ENCODE peak calls at places on chromosomes 13 and 19, in eight cellular contexts. One of them, this sample, is unnamed. For H3K4me1, the result is how much of the 10 kb centered on the place peaks cover.

GRCh38 chr19:7792286-7792685 is 29.2 kb downstream of the CLEC4M start:
- DNase-seq in A673: no peak
- DNase-seq in upper lobe of right lung: no peak
- DNase-seq in ascending aorta: no peak
- DNase-seq in IMR-90: peak
- DNase-seq in GM23248: no peak
- DNase-seq in endothelial cell of umbilical vein: peak
- DNase-seq in Caco-2: peak
- DNase-seq in this sample: no peak

GRCh38 chr13:102667911-102668310 is 26.9 kb downstream of the METTL21C start:
- DNase-seq in A673: no peak
- DNase-seq in Caco-2: peak
- DNase-seq in upper lobe of right lung: no peak
- DNase-seq in endothelial cell of umbilical vein: no peak
- DNase-seq in IMR-90: no peak
- DNase-seq in ascending aorta: no peak
- DNase-seq in GM23248: no peak
- DNase-seq in this sample: no peak

GRCh38 chr13:48560657-48561337 is 27.9 kb upstream of the RCBTB2 start:
- DNase-seq in Caco-2: no peak
- DNase-seq in upper lobe of right lung: no peak
- DNase-seq in ascending aorta: no peak
- DNase-seq in GM23248: no peak
- DNase-seq in IMR-90: no peak
- DNase-seq in A673: no peak
- DNase-seq in endothelial cell of umbilical vein: no peak
- DNase-seq in this sample: no peak

GRCh38 chr13:100175803-100176182 is 86.9 kb downstream of the PCCA start:
- DNase-seq in GM23248: no peak
- DNase-seq in upper lobe of right lung: no peak
- DNase-seq in IMR-90: no peak
- DNase-seq in ascending aorta: no peak
- DNase-seq in A673: no peak
- DNase-seq in Caco-2: no peak
- DNase-seq in endothelial cell of umbilical vein: no peak
- DNase-seq in this sample: no peak

GRCh38 chr13:77319536-77319935 is 7.4 kb downstream of the MYCBP2 start:
- DNase-seq in upper lobe of right lung: no peak
- DNase-seq in Caco-2: no peak
- DNase-seq in IMR-90: no peak
- DNase-seq in A673: no peak
- DNase-seq in endothelial cell of umbilical vein: no peak
- DNase-seq in GM23248: no peak
- DNase-seq in ascending aorta: no peak
- DNase-seq in this sample: no peak

GRCh38 chr13:51419015-51419636 is 33.7 kb downstream of the INTS6 start:
- DNase-seq in ascending aorta: no peak
- DNase-seq in endothelial cell of umbilical vein: no peak
- DNase-seq in IMR-90: no peak
- DNase-seq in GM23248: no peak
- DNase-seq in upper lobe of right lung: no peak
- DNase-seq in A673: no peak
- DNase-seq in Caco-2: no peak
- DNase-seq in this sample: no peak

GRCh38 chr13:39385154-39385553 is 217.8 kb downstream of the LHFPL6 start:
- DNase-seq in IMR-90: no peak
- DNase-seq in Caco-2: no peak
- DNase-seq in GM23248: peak
- DNase-seq in upper lobe of right lung: no peak
- DNase-seq in endothelial cell of umbilical vein: no peak
- DNase-seq in ascending aorta: no peak
- DNase-seq in A673: no peak
- DNase-seq in this sample: no peak

GRCh38 chr13:36766295-36766694 is 52.7 kb upstream of the RFXAP start:
- DNase-seq in GM23248: peak
- DNase-seq in ascending aorta: no peak
- DNase-seq in A673: no peak
- DNase-seq in endothelial cell of umbilical vein: no peak
- DNase-seq in Caco-2: no peak
- DNase-seq in IMR-90: peak
- DNase-seq in upper lobe of right lung: no peak
- DNase-seq in this sample: no peak

GRCh38 chr19:10784257-10784656 is 51.8 kb downstream of the TMED1 start:
- DNase-seq in A673: no peak
- DNase-seq in upper lobe of right lung: no peak
- DNase-seq in Caco-2: no peak
- DNase-seq in IMR-90: no peak
- DNase-seq in ascending aorta: peak
- DNase-seq in endothelial cell of umbilical vein: no peak
- DNase-seq in GM23248: no peak
- DNase-seq in this sample: no peak

GRCh38 chr13:44648392-44649117 is 72.4 kb upstream of the TSC22D1 start:
- DNase-seq in endothelial cell of umbilical vein: peak
- DNase-seq in upper lobe of right lung: no peak
- DNase-seq in GM23248: peak
- DNase-seq in A673: peak
- DNase-seq in Caco-2: no peak
- DNase-seq in IMR-90: no peak
- DNase-seq in ascending aorta: no peak
- DNase-seq in this sample: no peak
- H3K4me3 ChIP-seq in endothelial cell of umbilical vein: no peak
- H3K4me3 ChIP-seq in upper lobe of right lung: no peak
- H3K4me3 ChIP-seq in GM23248: no peak
- H3K4me3 ChIP-seq in A673: no peak
- H3K4me3 ChIP-seq in Caco-2: no peak
- H3K4me3 ChIP-seq in IMR-90: no peak
- H3K4me3 ChIP-seq in ascending aorta: no peak
- H3K4me3 ChIP-seq in this sample: no peak

GRCh38 chr19:13017306-13018036 is 22.2 kb downstream of the NFIX start:
- DNase-seq in IMR-90: no peak
- DNase-seq in GM23248: peak
- DNase-seq in ascending aorta: no peak
- DNase-seq in A673: no peak
- DNase-seq in upper lobe of right lung: no peak
- DNase-seq in endothelial cell of umbilical vein: no peak
- DNase-seq in Caco-2: no peak
- DNase-seq in this sample: peak

GRCh38 chr19:13019330-13019729 is 24.1 kb downstream of the NFIX start:
- DNase-seq in A673: no peak
- DNase-seq in IMR-90: no peak
- DNase-seq in Caco-2: no peak
- DNase-seq in upper lobe of right lung: no peak
- DNase-seq in GM23248: no peak
- DNase-seq in endothelial cell of umbilical vein: no peak
- DNase-seq in ascending aorta: no peak
- DNase-seq in this sample: no peak

GRCh38 chr19:13020002-13020414 is 24.7 kb downstream of the NFIX start:
- DNase-seq in A673: no peak
- DNase-seq in Caco-2: no peak
- DNase-seq in IMR-90: peak
- DNase-seq in GM23248: peak
- DNase-seq in ascending aorta: no peak
- DNase-seq in upper lobe of right lung: no peak
- DNase-seq in endothelial cell of umbilical vein: peak
- DNase-seq in this sample: no peak

GRCh38 chr19:13016628-13017305 is 21.5 kb downstream of the NFIX start:
- DNase-seq in Caco-2: no peak
- DNase-seq in IMR-90: no peak
- DNase-seq in ascending aorta: no peak
- DNase-seq in A673: no peak
- DNase-seq in endothelial cell of umbilical vein: no peak
- DNase-seq in upper lobe of right lung: no peak
- DNase-seq in GM23248: peak
- DNase-seq in this sample: no peak

DNA sequence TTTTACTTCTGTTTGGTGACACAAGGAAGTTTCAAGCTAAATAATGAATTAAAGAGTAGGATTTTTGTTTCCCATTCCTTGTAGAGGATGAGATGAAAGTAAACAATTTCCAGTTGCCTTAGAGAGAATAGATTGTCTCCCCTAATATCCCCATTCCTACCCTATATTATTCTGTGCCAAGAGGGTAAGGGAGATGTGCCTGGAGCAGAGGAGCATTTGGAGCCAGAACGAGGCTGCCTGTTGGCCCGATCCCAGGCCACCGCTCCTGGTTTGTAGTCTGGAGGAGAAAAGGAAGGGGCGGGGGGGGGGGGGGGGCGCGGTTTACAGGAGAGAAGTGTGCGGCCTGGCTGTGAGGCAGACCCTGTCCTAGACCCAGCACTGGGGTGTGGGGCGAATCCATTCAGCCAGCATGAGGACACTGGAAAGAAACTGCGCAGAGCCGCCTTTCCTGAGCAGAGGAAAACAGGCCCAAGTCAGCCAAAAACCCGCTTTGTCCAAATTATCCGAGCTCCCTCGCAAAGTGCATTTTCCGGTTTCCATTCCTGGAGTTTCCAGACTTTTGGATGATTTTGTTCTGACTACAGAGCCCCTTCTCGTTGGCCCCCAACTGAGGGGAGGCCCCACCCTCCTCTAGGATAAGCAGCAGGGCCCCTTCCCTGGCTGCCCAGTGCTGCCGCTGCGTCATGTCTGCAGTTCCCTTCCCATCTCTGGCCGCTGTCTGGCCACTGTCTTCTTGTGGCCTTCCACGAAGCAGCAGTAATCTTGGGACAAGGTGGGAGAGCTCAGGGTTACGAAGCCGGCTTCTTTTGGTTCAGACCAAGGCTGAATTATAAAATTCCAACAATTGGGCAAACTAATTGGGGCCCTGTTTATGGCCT is 23.0 kb downstream of the NFIX start:
- DNase-seq in IMR-90: peak
- DNase-seq in GM23248: peak
- DNase-seq in upper lobe of right lung: peak
- DNase-seq in ascending aorta: no peak
- DNase-seq in Caco-2: no peak
- DNase-seq in A673: no peak
- DNase-seq in endothelial cell of umbilical vein: peak
- DNase-seq in this sample: peak
- H3K4me1 ChIP-seq in IMR-90: under half
- H3K4me1 ChIP-seq in GM23248: half or more
- H3K4me1 ChIP-seq in upper lobe of right lung: half or more
- H3K4me1 ChIP-seq in ascending aorta: under half
- H3K4me1 ChIP-seq in Caco-2: under half
- H3K4me1 ChIP-seq in A673: half or more
- H3K4me1 ChIP-seq in endothelial cell of umbilical vein: under half
- H3K4me1 ChIP-seq in this sample: under half

GRCh38 chr13:113825851-113826250 is 38.0 kb downstream of the GAS6 start:
- DNase-seq in GM23248: no peak
- DNase-seq in endothelial cell of umbilical vein: no peak
- DNase-seq in A673: no peak
- DNase-seq in Caco-2: no peak
- DNase-seq in upper lobe of right lung: no peak
- DNase-seq in ascending aorta: no peak
- DNase-seq in IMR-90: no peak
- DNase-seq in this sample: no peak

GRCh38 chr13:113822266-113822665 is 41.6 kb downstream of the GAS6 start:
- DNase-seq in endothelial cell of umbilical vein: no peak
- DNase-seq in GM23248: no peak
- DNase-seq in A673: no peak
- DNase-seq in Caco-2: no peak
- DNase-seq in IMR-90: no peak
- DNase-seq in upper lobe of right lung: no peak
- DNase-seq in ascending aorta: no peak
- DNase-seq in this sample: no peak

GRCh38 chr13:113822956-113823744 is 40.7 kb downstream of the GAS6 start:
- DNase-seq in upper lobe of right lung: no peak
- DNase-seq in GM23248: no peak
- DNase-seq in IMR-90: no peak
- DNase-seq in ascending aorta: no peak
- DNase-seq in Caco-2: no peak
- DNase-seq in endothelial cell of umbilical vein: no peak
- DNase-seq in A673: no peak
- DNase-seq in this sample: no peak

GRCh38 chr13:113821847-113822246 is 42.0 kb downstream of the GAS6 start:
- DNase-seq in A673: no peak
- DNase-seq in Caco-2: no peak
- DNase-seq in endothelial cell of umbilical vein: no peak
- DNase-seq in upper lobe of right lung: no peak
- DNase-seq in IMR-90: no peak
- DNase-seq in GM23248: no peak
- DNase-seq in ascending aorta: no peak
- DNase-seq in this sample: no peak

DNA sequence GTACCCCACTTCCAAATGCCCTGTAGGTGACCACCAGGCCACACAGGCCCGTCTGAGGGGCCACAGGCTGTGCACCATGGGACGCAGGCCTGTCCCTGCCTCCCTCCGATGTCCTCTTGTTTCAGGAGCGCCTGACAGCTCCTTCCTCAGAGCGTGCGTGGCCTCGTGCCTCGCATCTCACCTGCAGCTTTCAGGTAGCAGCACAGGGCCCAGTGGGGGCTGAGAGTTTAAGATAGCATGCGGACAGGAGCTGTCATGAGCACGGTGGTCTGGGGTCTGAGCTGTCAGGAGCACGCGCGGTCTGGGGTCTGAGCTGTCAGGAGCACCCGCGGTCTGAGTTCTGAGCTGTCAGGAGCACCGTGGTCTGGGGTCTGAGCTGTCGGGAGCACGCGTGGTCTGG is 40.1 kb downstream of the GAS6 start:
- DNase-seq in IMR-90: no peak
- DNase-seq in Caco-2: no peak
- DNase-seq in GM23248: no peak
- DNase-seq in ascending aorta: no peak
- DNase-seq in upper lobe of right lung: no peak
- DNase-seq in A673: no peak
- DNase-seq in endothelial cell of umbilical vein: no peak
- DNase-seq in this sample: no peak
- H3K4me3 ChIP-seq in IMR-90: no peak
- H3K4me3 ChIP-seq in Caco-2: no peak
- H3K4me3 ChIP-seq in GM23248: no peak
- H3K4me3 ChIP-seq in ascending aorta: no peak
- H3K4me3 ChIP-seq in upper lobe of right lung: no peak
- H3K4me3 ChIP-seq in A673: no peak
- H3K4me3 ChIP-seq in endothelial cell of umbilical vein: no peak
- H3K4me3 ChIP-seq in this sample: no peak

GRCh38 chr19:4719499-4719866 is 4.2 kb downstream of the DPP9 start:
- DNase-seq in IMR-90: no peak
- DNase-seq in A673: no peak
- DNase-seq in endothelial cell of umbilical vein: no peak
- DNase-seq in upper lobe of right lung: no peak
- DNase-seq in GM23248: no peak
- DNase-seq in Caco-2: no peak
- DNase-seq in ascending aorta: no peak
- DNase-seq in this sample: no peak

GRCh38 chr19:4715529-4716221 is 8.0 kb downstream of the DPP9 start:
- DNase-seq in A673: no peak
- DNase-seq in upper lobe of right lung: peak
- DNase-seq in endothelial cell of umbilical vein: no peak
- DNase-seq in ascending aorta: peak
- DNase-seq in IMR-90: no peak
- DNase-seq in Caco-2: no peak
- DNase-seq in GM23248: no peak
- DNase-seq in this sample: no peak

GRCh38 chr19:4720037-4720700 is 3.5 kb downstream of the DPP9 start:
- DNase-seq in GM23248: no peak
- DNase-seq in upper lobe of right lung: no peak
- DNase-seq in A673: no peak
- DNase-seq in IMR-90: no peak
- DNase-seq in endothelial cell of umbilical vein: no peak
- DNase-seq in ascending aorta: no peak
- DNase-seq in Caco-2: no peak
- DNase-seq in this sample: no peak

GRCh38 chr19:4717966-4718701 is 5.5 kb downstream of the DPP9 start:
- DNase-seq in ascending aorta: no peak
- DNase-seq in A673: no peak
- DNase-seq in endothelial cell of umbilical vein: no peak
- DNase-seq in upper lobe of right lung: no peak
- DNase-seq in Caco-2: no peak
- DNase-seq in GM23248: no peak
- DNase-seq in IMR-90: no peak
- DNase-seq in this sample: no peak

GRCh38 chr19:4717191-4717965 is 6.3 kb downstream of the DPP9 start:
- DNase-seq in A673: peak
- DNase-seq in IMR-90: peak
- DNase-seq in Caco-2: peak
- DNase-seq in GM23248: no peak
- DNase-seq in ascending aorta: no peak
- DNase-seq in endothelial cell of umbilical vein: peak
- DNase-seq in upper lobe of right lung: peak
- DNase-seq in this sample: no peak
- H3K4me1 ChIP-seq in A673: under half
- H3K4me1 ChIP-seq in IMR-90: under half
- H3K4me1 ChIP-seq in Caco-2: under half
- H3K4me1 ChIP-seq in GM23248: under half
- H3K4me1 ChIP-seq in ascending aorta: under half
- H3K4me1 ChIP-seq in endothelial cell of umbilical vein: under half
- H3K4me1 ChIP-seq in upper lobe of right lung: under half
- H3K4me1 ChIP-seq in this sample: under half

This sample was measured in kidney.